ENCODE peak calls at places on chromosomes 13 and 19, in ten cellular contexts. Y is lower lobe of right lung, E is AG09309, T is astrocyte of the spinal cord, X is choroid plexus epithelial cell, J is AG04450, S is left ventricle myocardium inferior, U is upper lobe of right lung, D is heart right ventricle, P is kidney epithelial cell. W is an unnamed sample.
A peak's percentile ranks its signal among the peaks of the same experiment; 100 is the strongest.

GRCh38 chr13:111270765-111271164 is 49.7 kb upstream of the TEX29 start:
- DNase-seq in Y (no peak), E (peak; percentile 7), T (peak; percentile 29), X (peak; percentile 59), J (no peak), S (no peak), U (no peak), D (no peak), P (no peak), W (no peak)

GRCh38 chr19:46762245-46762890 is 16.1 kb upstream of the STRN4 start:
- DNase-seq in Y (no peak), E (no peak), T (no peak), X (no peak), J (no peak), S (no peak), U (no peak), D (no peak), P (no peak), W (no peak)

GRCh38 chr13:87684850-87685735 is 13.9 kb downstream of the SLITRK5 start:
- DNase-seq in Y (no peak), E (no peak), T (peak; percentile 59), X (peak; percentile 51), J (no peak), S (no peak), U (no peak), D (no peak), P (no peak), W (no peak)

GRCh38 chr19:7705387-7706187 is 3.7 kb upstream of the FCER2 start:
- DNase-seq in Y (peak; percentile 72), E (no peak), T (no peak), X (no peak), J (no peak), S (peak; percentile 30), U (peak; percentile 76), D (peak; percentile 44), P (no peak), W (no peak)

GRCh38 chr19:47389150-47389556 is 30.2 kb downstream of the MEIS3 start:
- DNase-seq in Y (peak; percentile 86), E (no peak), T (no peak), X (no peak), J (no peak), S (no peak), U (peak; percentile 82), D (no peak), P (no peak), W (no peak)

GRCh38 chr13:28475916-28476725 is 18.8 kb downstream of the FLT1 start:
- DNase-seq in Y (no peak), E (peak; percentile 86), T (peak; percentile 78), X (peak; percentile 93), J (peak; percentile 61), S (no peak), U (no peak), D (no peak), P (peak; percentile 21), W (peak; percentile 68)

GRCh38 chr19:45798995-45799517 is 6.4 kb upstream of the DMWD start:
- DNase-seq in Y (peak; percentile 67), E (peak; percentile 57), T (peak; percentile 66), X (peak; percentile 73), J (peak; percentile 61), S (peak; percentile 56), U (no peak), D (peak; percentile 60), P (no peak), W (no peak)

GRCh38 chr13:42788601-42789000 is 7.2 kb downstream of the FAM216B start:
- DNase-seq in Y (no peak), E (no peak), T (no peak), X (no peak), J (no peak), S (no peak), U (no peak), D (no peak), P (no peak), W (no peak)

DNA sequence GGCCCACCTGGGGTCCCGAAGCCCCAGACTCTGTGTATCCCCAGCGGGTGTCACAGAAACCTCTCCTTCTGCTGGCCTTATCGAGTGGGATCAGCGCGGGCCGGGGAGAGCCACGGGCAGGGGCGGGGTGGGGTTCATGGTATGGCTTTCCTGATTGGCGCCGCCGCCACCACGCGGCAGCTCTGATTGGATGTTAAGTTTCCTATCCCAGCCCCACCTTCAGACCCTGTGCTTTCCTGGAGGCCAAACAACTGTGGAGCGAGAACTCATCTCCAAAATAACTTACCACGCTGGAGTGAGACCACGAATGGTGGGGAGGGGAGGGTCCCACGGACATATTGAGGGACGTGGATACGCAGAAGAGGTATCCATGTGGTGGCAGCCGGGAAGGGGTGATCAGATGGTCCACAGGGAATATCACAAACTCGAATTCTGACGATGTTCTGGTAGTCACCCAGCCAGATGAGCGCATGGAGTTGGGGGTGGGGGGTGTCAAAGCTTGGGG is 1.0 kb upstream of the ICAM5 start:
- DNase-seq in Y (peak; percentile 76), E (no peak), T (no peak), X (peak; percentile 80), J (no peak), S (no peak), U (peak; percentile 79), D (no peak), P (no peak), W (peak; percentile 22)
- H3K4me3 ChIP-seq in Y (peak overlapping the region; percentile 68), E (peak overlapping the region; percentile 59), T (peak overlapping the region; percentile 13), X (peak overlapping the region; percentile 60), J (peak overlapping the region; percentile 63), S (peak overlapping the region; percentile 67), U (peak overlapping the region; percentile 58), D (no peak overlapping the region), P (no peak overlapping the region), W (peak overlapping the region; percentile 60)

DNA sequence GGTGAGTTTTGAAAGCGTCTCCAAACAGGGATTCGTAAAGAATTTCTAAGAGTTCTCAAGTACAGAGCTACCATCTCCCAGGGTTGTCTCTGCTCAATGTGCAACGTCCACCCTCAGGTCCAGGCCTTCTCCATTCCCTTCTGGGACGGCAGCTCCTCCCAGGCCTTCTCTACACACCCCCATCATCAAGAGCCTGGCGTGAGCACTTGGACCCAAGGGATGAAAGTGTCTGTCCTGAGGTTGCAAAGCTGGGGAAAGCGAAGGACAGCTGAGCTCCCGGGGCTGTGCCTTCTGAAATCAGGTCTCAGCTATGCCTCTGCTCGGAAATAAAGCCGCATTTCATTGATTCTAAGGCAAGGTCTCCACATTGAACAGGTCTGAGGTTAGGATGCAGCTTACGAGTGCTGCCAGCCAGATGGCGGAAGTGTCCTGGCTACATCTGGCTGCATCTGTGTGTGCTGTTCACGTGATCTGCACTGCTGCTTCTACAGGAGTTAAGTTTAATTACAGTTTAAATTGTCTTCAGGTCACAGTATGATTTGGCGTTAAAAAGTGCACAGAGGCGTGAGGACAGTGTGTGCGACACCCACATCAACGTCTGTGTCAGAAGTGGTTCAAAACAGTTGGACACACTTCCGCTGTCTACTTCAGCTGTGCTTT is 27.0 kb upstream of the MIER2 start:
- DNase-seq in Y (no peak), E (no peak), T (no peak), X (peak; percentile 22), J (no peak), S (no peak), U (no peak), D (no peak), P (no peak), W (no peak)
- H3K4me3 ChIP-seq in Y (no peak overlapping the region), E (no peak overlapping the region), T (no peak overlapping the region), X (no peak overlapping the region), J (no peak overlapping the region), S (no peak overlapping the region), U (no peak overlapping the region), D (no peak overlapping the region), P (no peak overlapping the region), W (no peak overlapping the region)

GRCh38 chr19:2289714-2290435 is 7.9 kb upstream of the PEAK3 start:
- DNase-seq in Y (peak; percentile 82), E (no peak), T (no peak), X (no peak), J (no peak), S (peak; percentile 42), U (peak; percentile 82), D (no peak), P (no peak), W (no peak)

GRCh38 chr19:2290441-2291184 is 8.6 kb upstream of the PEAK3 start:
- DNase-seq in Y (no peak), E (no peak), T (no peak), X (no peak), J (no peak), S (no peak), U (no peak), D (no peak), P (no peak), W (no peak)

GRCh38 chr19:2291185-2291751 is 9.3 kb upstream of the PEAK3 start:
- DNase-seq in Y (no peak), E (no peak), T (no peak), X (no peak), J (no peak), S (no peak), U (no peak), D (no peak), P (no peak), W (no peak)

GRCh38 chr19:2296141-2296540 is 11.8 kb downstream of the LINGO3 start:
- DNase-seq in Y (no peak), E (no peak), T (no peak), X (no peak), J (no peak), S (no peak), U (no peak), D (no peak), P (no peak), W (no peak)

DNA sequence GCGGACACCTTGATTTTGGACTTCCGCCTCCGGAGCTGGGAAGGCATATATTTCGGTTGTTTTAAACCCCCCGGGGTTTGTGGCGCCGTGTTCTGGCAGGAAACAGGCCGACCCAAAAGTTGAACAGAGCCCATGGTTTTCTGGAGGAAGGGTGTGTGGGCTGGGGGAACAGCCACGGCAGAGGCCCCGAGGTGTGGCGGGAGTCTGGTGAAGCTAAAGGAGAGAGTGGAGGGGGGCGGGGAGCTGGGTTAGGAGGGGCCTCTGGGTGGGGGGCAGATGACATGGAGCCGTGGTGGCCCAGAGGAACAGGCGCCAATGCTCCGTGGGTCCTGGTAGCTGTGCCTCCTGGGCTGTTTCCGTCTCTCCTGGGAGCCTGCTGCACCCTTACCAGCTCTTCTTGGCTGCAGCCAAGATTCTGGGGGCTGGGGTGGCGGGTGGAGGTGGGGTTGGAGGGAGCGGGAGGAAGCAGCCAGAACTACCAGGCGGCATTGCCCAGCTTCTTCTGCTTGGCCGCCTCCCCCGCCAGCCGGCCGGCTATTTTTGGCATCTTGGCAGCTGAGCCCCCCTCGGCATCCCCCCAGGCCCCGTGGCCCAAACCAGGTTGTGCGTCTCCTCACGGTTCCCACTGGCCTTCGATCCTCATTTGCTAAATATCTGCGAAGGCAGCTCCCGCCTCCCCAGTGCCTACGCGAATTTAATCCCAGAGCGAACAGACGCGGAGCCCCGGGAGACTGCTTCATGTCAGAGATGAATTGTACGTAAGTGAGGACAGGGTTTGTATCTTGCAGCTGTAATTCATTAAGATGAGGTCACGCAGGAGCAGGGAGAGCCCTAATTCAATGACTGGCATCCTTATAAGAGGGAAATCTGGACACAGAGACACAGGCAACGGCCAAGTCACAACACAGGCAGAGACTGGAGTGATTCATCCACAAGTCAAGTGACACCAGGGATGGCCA is 12.7 kb upstream of the PEAK3 start:
- DNase-seq in Y (no peak), E (peak; percentile 62), T (no peak), X (peak; percentile 39), J (no peak), S (no peak), U (no peak), D (no peak), P (no peak), W (peak; percentile 57)
- H3K4me3 ChIP-seq in Y (no peak overlapping the region), E (peak overlapping the region; percentile 18), T (no peak overlapping the region), X (no peak overlapping the region), J (peak overlapping the region; percentile 4), S (peak overlapping the region; percentile 49), U (no peak overlapping the region), D (no peak overlapping the region), P (no peak overlapping the region), W (no peak overlapping the region)

DNA sequence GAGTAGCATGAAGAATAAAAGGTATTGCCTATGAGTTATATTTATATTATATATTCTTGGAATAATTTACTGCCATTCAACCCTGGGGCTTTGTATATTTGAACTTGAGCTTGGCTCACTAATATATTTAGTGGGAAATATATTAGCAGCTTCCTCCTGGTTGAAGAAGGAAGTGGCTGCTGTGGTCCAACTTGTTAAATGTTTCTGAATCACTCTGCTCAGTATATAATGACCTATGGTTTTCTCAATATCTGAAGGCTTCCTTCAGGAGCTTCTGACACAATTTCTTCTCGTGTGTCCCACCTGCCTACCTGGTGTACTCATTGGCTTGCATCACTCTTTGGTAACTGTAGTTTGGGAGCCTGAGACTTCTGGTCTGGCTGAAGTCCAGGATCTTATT is 646.4 kb downstream of the TBC1D4 start:
- DNase-seq in Y (no peak), E (no peak), T (no peak), X (no peak), J (no peak), S (no peak), U (no peak), D (no peak), P (no peak), W (no peak)
- H3K4me3 ChIP-seq in Y (no peak overlapping the region), E (no peak overlapping the region), T (no peak overlapping the region), X (no peak overlapping the region), J (no peak overlapping the region), S (no peak overlapping the region), U (no peak overlapping the region), D (no peak overlapping the region), P (no peak overlapping the region), W (no peak overlapping the region)